ENCODE peak calls at places on chromosomes 5 and 9, in four cellular contexts. X is HepG2, G is WTC11, H is K562. B is an unnamed sample.

GRCh38 chr9:91177661-91178280 is 183.9 kb downstream of the AUH start:
- DNase-seq in H (no peak), G (no peak), X (no peak), B (no peak)

GRCh38 chr9:78325343-78325742 is 28.4 kb downstream of the PSAT1 start:
- DNase-seq in X (no peak), H (peak), G (no peak), B (peak)

GRCh38 chr9:110575169-110575568 is 4.4 kb downstream of the SVEP1 start:
- DNase-seq in X (no peak), G (no peak), H (no peak), B (no peak)

GRCh38 chr5:3604501-3604900 is 8.9 kb downstream of the IRX1 start:
- DNase-seq in H (no peak), G (no peak), X (no peak), B (no peak)

GRCh38 chr9:85639675-85640186 is 102.0 kb downstream of the AGTPBP1 start:
- DNase-seq in X (no peak), G (no peak), H (no peak), B (no peak)

GRCh38 chr9:21660976-21661375 is 141.5 kb upstream of the MTAP start:
- DNase-seq in H (no peak), X (no peak), G (no peak), B (no peak)

GRCh38 chr5:41831155-41831554 is 39.1 kb downstream of the OXCT1 start:
- DNase-seq in H (no peak), X (no peak), G (no peak), B (no peak)

GRCh38 chr5:157253547-157253946 is 12.4 kb upstream of the CYFIP2 start:
- DNase-seq in G (peak), X (peak), H (peak), B (peak)

GRCh38 chr5:119411291-119411934 is 40.9 kb upstream of the HSD17B4 start:
- DNase-seq in G (no peak), X (no peak), H (peak), B (no peak)

GRCh38 chr5:119412828-119413227 is 39.5 kb upstream of the HSD17B4 start:
- DNase-seq in G (no peak), X (no peak), H (no peak), B (no peak)

GRCh38 chr5:119411935-119412623 is 40.2 kb upstream of the HSD17B4 start:
- DNase-seq in H (peak), X (peak), G (peak), B (peak)

GRCh38 chr5:119409235-119409815 is 43.0 kb upstream of the HSD17B4 start:
- DNase-seq in X (no peak), G (no peak), H (peak), B (no peak)

GRCh38 chr5:119410448-119411170 is 41.7 kb upstream of the HSD17B4 start:
- DNase-seq in X (no peak), H (no peak), G (no peak), B (no peak)
- TF ChIP-seq FOXJ3 in X (no peak), H (no peak), G (no peak), B (no peak)

DNA sequence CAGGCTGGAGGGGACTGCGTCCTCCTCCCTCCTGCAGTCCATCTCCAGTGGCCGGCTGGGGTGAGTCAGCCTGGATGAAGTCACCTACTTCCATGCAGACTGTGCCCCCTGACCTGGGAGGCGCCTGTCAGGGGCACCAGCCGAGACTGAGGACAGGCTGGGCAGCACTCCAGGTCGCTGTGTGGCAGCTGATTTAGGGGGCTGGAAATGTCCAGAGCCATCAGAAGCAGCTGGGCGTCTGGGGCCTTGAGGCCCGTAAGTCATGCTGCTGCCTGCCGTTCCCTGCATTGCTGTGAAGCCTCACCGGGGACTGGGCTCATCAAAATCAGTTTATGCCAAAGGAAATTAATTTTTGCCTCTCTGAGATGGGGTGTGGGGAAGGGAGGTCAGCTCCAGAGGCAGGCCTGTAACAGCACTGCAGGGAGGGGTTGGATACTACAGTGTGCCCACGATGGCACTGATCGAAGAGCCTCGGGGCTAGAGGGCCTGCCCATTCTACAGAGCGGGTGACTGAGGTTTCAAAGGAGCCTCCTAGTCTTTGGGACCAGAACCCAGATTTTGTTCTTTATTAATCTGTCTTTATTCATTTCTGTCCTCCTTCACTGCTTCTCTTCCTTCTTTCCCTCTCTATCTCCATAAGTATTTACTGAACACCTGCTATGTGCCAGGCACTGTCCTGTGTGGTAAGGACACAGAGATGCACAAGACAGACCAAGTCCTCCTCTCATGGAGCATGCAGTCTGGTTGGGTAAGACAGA is 70.4 kb upstream of the PSD2 start:
- DNase-seq in X (peak), H (peak), G (no peak), B (peak)
- TF ChIP-seq FOXJ3 in X (no peak), H (no peak), G (no peak), B (no peak)

GRCh38 chr9:117868594-117868993 is 164.4 kb downstream of the TLR4 start:
- DNase-seq in H (no peak), G (no peak), X (no peak), B (peak)
- TF ChIP-seq FOXJ3 in H (no peak), G (no peak), X (no peak), B (peak)

DNA sequence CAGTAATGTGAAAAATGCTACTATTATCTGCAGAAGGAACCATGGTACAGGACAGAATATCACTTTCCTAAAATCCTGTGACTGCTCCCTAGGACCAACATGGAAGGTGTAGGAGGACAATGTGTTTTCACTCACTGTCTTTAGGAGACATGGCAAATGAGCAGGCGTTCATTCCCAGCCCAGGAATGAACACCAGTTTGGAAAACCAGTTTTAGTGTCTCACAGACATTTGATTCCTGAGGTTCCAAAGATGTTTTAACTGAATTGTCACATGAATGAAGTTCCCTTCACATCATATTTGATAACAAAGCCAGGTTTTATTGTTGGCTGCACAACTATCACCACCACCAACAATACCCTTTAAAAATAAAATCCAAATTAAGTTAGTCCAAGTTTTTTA is 178.2 kb downstream of the ENC1 start:
- DNase-seq in H (no peak), X (no peak), G (no peak), B (no peak)
- TF ChIP-seq FOXJ3 in H (no peak), X (no peak), G (no peak), B (no peak)

GRCh38 chr9:132498811-132499210 is 83.6 kb upstream of the BARHL1 start:
- DNase-seq in G (peak), H (no peak), X (no peak), B (peak)
- TF ChIP-seq FOXJ3 in G (no peak), H (no peak), X (no peak), B (no peak)

GRCh38 chr9:81955625-81956024 is 12.3 kb downstream of the SPATA31D3 start:
- DNase-seq in X (no peak), H (no peak), G (no peak), B (no peak)
- TF ChIP-seq FOXJ3 in X (no peak), H (no peak), G (no peak), B (no peak)

GRCh38 chr5:72063219-72063819 is 44.0 kb upstream of the MAP1B start:
- DNase-seq in X (peak), G (peak), H (peak), B (no peak)
- TF ChIP-seq FOXJ3 in X (no peak), G (no peak), H (no peak), B (no peak)

DNA sequence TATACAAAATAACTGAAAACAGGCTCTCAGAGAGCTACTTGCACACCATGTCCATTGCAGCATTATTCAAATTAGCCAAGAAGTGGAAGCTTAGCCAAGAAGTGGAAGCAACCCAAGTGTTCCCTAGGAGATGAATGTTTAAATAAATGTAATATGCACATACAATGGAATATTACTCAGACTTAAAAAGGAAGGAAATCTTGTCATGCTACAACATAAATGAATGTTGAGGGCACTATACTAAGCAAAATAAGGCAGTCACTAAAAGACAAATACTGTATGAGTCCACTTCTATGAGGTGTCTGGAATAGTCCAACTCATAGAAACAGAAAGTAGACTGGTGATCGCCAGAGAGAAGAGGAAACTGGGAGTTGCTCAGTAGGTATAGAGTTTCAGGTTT is 438.1 kb downstream of the MAT2B start:
- DNase-seq in H (no peak), X (no peak), G (no peak), B (no peak)
- TF ChIP-seq FOXJ3 in H (no peak), X (no peak), G (no peak), B (no peak)

GRCh38 chr5:133408322-133408721 is 204.0 kb downstream of the FSTL4 start:
- DNase-seq in G (no peak), X (no peak), H (no peak), B (no peak)

GRCh38 chr5:133407277-133407632 is 205.1 kb downstream of the FSTL4 start:
- DNase-seq in X (no peak), H (no peak), G (no peak), B (no peak)

GRCh38 chr5:133406632-133407276 is 205.6 kb downstream of the FSTL4 start:
- DNase-seq in H (no peak), G (no peak), X (no peak), B (no peak)

GRCh38 chr5:133410335-133410828 is 202.0 kb downstream of the FSTL4 start:
- DNase-seq in H (no peak), X (no peak), G (no peak), B (no peak)

DNA sequence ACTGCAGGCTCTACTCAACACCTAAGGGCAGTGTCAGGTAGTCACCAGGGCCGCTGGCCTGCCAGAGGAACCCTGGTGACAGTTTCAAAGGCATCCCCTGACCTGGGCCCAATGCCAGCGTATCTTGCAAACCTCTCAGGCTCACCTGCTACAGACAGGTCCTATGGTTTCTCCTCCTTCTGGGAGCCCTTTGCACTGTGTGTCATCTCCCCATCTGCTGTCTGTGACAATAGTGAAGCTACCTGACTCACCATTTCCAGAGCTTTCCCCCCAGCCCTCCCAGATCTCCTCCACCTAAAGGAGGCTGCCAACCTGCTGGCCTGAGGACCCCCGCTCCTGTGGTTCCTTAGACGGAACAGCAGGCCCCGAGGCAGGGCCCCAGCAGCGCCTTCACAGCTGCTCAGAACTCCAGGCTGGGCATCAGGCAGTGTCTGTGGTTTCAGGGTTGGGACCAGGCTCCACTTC is 203.1 kb downstream of the FSTL4 start:
- DNase-seq in G (no peak), X (no peak), H (no peak), B (no peak)
- TF ChIP-seq FOXJ3 in G (no peak), X (no peak), H (no peak), B (no peak)